ENCODE peak calls at places on chromosome 14, in six cellular contexts. A is WTC11; G is stimulated activated CD8-positive, alpha-beta memory T cell treated with anti-CD3 and anti-CD28 coated beads, Interleukin-2, amount 100 ng/mL, for 1 hour; Y is immature natural killer cell; V is T47D; L is HEK293T. O is an unnamed sample.

GRCh38 chr14:102234331-102235264 is 70.4 kb downstream of the MOK start:
- DNase-seq in A (no peak), G (no peak), Y (no peak), V (no peak), L (no peak), O (no peak)

GRCh38 chr14:22140623-22141022 is 448.4 kb downstream of the DAD1 start:
- DNase-seq in A (no peak), G (no peak), Y (no peak), V (no peak), L (no peak), O (no peak)

GRCh38 chr14:29681308-29681707 is 246.3 kb downstream of the PRKD1 start:
- DNase-seq in A (no peak), G (no peak), Y (no peak), V (no peak), L (no peak), O (no peak)

GRCh38 chr14:94317259-94317658 is 5.9 kb downstream of the SERPINA6 start:
- DNase-seq in A (no peak), G (no peak), Y (no peak), V (peak; percentile 85), L (no peak), O (no peak)

GRCh38 chr14:56341766-56342418 is 223.7 kb downstream of the PELI2 start:
- DNase-seq in A (no peak), G (no peak), Y (no peak), V (no peak), L (no peak), O (no peak)

GRCh38 chr14:95431199-95432145 is 85.0 kb downstream of the SYNE3 start:
- DNase-seq in A (peak; percentile 43), G (no peak), Y (no peak), V (peak; percentile 58), L (peak; percentile 49), O (peak; percentile 12)

GRCh38 chr14:80988742-80989429 is 33.5 kb downstream of the TSHR start:
- DNase-seq in A (no peak), G (no peak), Y (no peak), V (no peak), L (no peak), O (no peak)

GRCh38 chr14:79417961-79418360 is 793.3 kb downstream of the DIO2 start:
- DNase-seq in A (no peak), G (no peak), Y (no peak), V (no peak), L (no peak), O (no peak)

GRCh38 chr14:49617846-49618519 is 2.4 kb downstream of the RPL36AL start:
- DNase-seq in A (no peak), G (no peak), Y (no peak), V (no peak), L (no peak), O (no peak)

GRCh38 chr14:45112886-45113772 is 21.2 kb downstream of the FKBP3 start:
- DNase-seq in A (no peak), G (no peak), Y (no peak), V (peak; percentile 80), L (no peak), O (no peak)

GRCh38 chr14:65303185-65303901 is 109.2 kb upstream of the FUT8 start:
- DNase-seq in A (no peak), G (no peak), Y (no peak), V (no peak), L (no peak), O (peak; percentile 50)

GRCh38 chr14:64880382-64881121 is 845 bp upstream of the SPTB start:
- DNase-seq in A (peak; percentile 77), G (no peak), Y (peak; percentile 39), V (peak; percentile 37), L (peak; percentile 77), O (peak; percentile 74)

GRCh38 chr14:52033131-52033642 is 35.7 kb downstream of the NID2 start:
- DNase-seq in A (no peak), G (no peak), Y (no peak), V (no peak), L (no peak), O (no peak)

GRCh38 chr14:23008836-23009235 is 1.1 kb downstream of the C14orf93 start:
- DNase-seq in A (no peak), G (no peak), Y (no peak), V (no peak), L (no peak), O (no peak)